ENCODE peak calls at places on chromosomes 12 and 14, in four cellular contexts. One of them, this sample, is unnamed. For H3K4me1, the result is how much of the 10 kb centered on the place peaks cover.

GRCh38 chr12:80195143-80195726 is 95.9 kb downstream of the OTOGL start:
- DNase-seq in CD4-positive, alpha-beta memory T cell: no peak
- DNase-seq in kidney: no peak
- DNase-seq in cardiac muscle cell: peak
- DNase-seq in this sample: no peak

GRCh38 chr14:85414142-85414541 is 115.8 kb upstream of the FLRT2 start:
- DNase-seq in CD4-positive, alpha-beta memory T cell: no peak
- DNase-seq in kidney: no peak
- DNase-seq in cardiac muscle cell: peak
- DNase-seq in this sample: no peak

GRCh38 chr12:69298947-69299346 is 49.2 kb upstream of the LYZ start:
- DNase-seq in CD4-positive, alpha-beta memory T cell: no peak
- DNase-seq in kidney: no peak
- DNase-seq in cardiac muscle cell: no peak
- DNase-seq in this sample: no peak

GRCh38 chr14:56797569-56798446 is 12.5 kb downstream of the OTX2 start:
- DNase-seq in CD4-positive, alpha-beta memory T cell: no peak
- DNase-seq in kidney: peak
- DNase-seq in cardiac muscle cell: no peak
- DNase-seq in this sample: no peak

GRCh38 chr12:116141110-116141832 is 136.2 kb downstream of the MED13L start:
- DNase-seq in CD4-positive, alpha-beta memory T cell: no peak
- DNase-seq in kidney: no peak
- DNase-seq in cardiac muscle cell: peak
- DNase-seq in this sample: no peak

GRCh38 chr14:36224176-36224575 is 47.7 kb upstream of the PTCSC3 start:
- DNase-seq in CD4-positive, alpha-beta memory T cell: no peak
- DNase-seq in kidney: no peak
- DNase-seq in cardiac muscle cell: no peak
- DNase-seq in this sample: no peak

GRCh38 chr14:103127861-103128598 is 4.8 kb downstream of the TNFAIP2 start:
- DNase-seq in CD4-positive, alpha-beta memory T cell: no peak
- DNase-seq in kidney: no peak
- DNase-seq in cardiac muscle cell: no peak
- DNase-seq in this sample: no peak

GRCh38 chr14:70073924-70074566 is 114.7 kb downstream of the SLC8A3 start:
- DNase-seq in CD4-positive, alpha-beta memory T cell: peak
- DNase-seq in kidney: no peak
- DNase-seq in cardiac muscle cell: peak
- DNase-seq in this sample: peak

GRCh38 chr12:115860619-115861018 is 416.9 kb downstream of the MED13L start:
- DNase-seq in CD4-positive, alpha-beta memory T cell: no peak
- DNase-seq in kidney: no peak
- DNase-seq in cardiac muscle cell: no peak
- DNase-seq in this sample: no peak

GRCh38 chr12:96434107-96434506 is 33.9 kb upstream of the CDK17 start:
- DNase-seq in CD4-positive, alpha-beta memory T cell: peak
- DNase-seq in kidney: no peak
- DNase-seq in cardiac muscle cell: peak
- DNase-seq in this sample: no peak

GRCh38 chr14:56491299-56492285 is 88.0 kb upstream of the TMEM260 start:
- DNase-seq in CD4-positive, alpha-beta memory T cell: peak
- DNase-seq in kidney: no peak
- DNase-seq in cardiac muscle cell: peak
- DNase-seq in this sample: no peak

GRCh38 chr12:2231956-2232355 is 179.2 kb downstream of the CACNA1C start:
- DNase-seq in CD4-positive, alpha-beta memory T cell: no peak
- DNase-seq in kidney: no peak
- DNase-seq in cardiac muscle cell: no peak
- DNase-seq in this sample: no peak

GRCh38 chr12:104462931-104463339 is 6.2 kb downstream of the CHST11 start:
- DNase-seq in CD4-positive, alpha-beta memory T cell: peak
- DNase-seq in kidney: no peak
- DNase-seq in cardiac muscle cell: no peak
- DNase-seq in this sample: no peak
- H3K4me1 ChIP-seq in CD4-positive, alpha-beta memory T cell: half or more
- H3K4me1 ChIP-seq in kidney: under half
- H3K4me1 ChIP-seq in cardiac muscle cell: under half
- H3K4me1 ChIP-seq in this sample: half or more

GRCh38 chr12:53378705-53379388 is 1.1 kb upstream of the SP1 start:
- DNase-seq in CD4-positive, alpha-beta memory T cell: no peak
- DNase-seq in kidney: peak
- DNase-seq in cardiac muscle cell: no peak
- DNase-seq in this sample: no peak
- H3K4me3 ChIP-seq in CD4-positive, alpha-beta memory T cell: peak
- H3K4me3 ChIP-seq in kidney: peak
- H3K4me3 ChIP-seq in cardiac muscle cell: peak
- H3K4me3 ChIP-seq in this sample: peak

GRCh38 chr12:124622764-124623163 is 55.4 kb upstream of the NCOR2 start:
- DNase-seq in CD4-positive, alpha-beta memory T cell: no peak
- DNase-seq in kidney: no peak
- DNase-seq in cardiac muscle cell: no peak
- DNase-seq in this sample: no peak
- H3K4me1 ChIP-seq in CD4-positive, alpha-beta memory T cell: under half
- H3K4me1 ChIP-seq in kidney: under half
- H3K4me1 ChIP-seq in cardiac muscle cell: under half
- H3K4me1 ChIP-seq in this sample: half or more

GRCh38 chr12:14418526-14418925 is 53.0 kb downstream of the ATF7IP start:
- DNase-seq in CD4-positive, alpha-beta memory T cell: peak
- DNase-seq in kidney: no peak
- DNase-seq in cardiac muscle cell: peak
- DNase-seq in this sample: no peak
- H3K4me3 ChIP-seq in CD4-positive, alpha-beta memory T cell: no peak
- H3K4me3 ChIP-seq in kidney: no peak
- H3K4me3 ChIP-seq in cardiac muscle cell: peak
- H3K4me3 ChIP-seq in this sample: no peak

DNA sequence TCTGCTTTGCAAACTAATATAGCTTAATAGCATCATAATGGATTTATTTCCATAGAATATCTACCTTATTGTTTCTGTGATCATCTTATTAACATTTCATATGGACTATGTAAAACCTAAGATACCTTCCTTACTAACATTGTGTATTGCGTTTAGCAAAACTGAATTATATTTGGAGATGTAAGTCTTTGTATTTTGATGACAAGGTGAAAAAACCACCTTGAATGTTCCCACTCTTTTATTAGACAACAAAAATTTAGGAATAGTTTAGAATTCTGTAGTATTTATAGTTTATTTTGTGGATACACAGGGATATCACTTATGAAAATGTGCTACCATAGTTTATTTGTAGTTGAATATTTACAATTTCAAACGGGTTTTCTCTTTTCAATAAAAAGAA is 32.0 kb downstream of the RASSF8 start:
- DNase-seq in CD4-positive, alpha-beta memory T cell: no peak
- DNase-seq in kidney: no peak
- DNase-seq in cardiac muscle cell: no peak
- DNase-seq in this sample: no peak
- H3K4me1 ChIP-seq in CD4-positive, alpha-beta memory T cell: under half
- H3K4me1 ChIP-seq in kidney: under half
- H3K4me1 ChIP-seq in cardiac muscle cell: under half
- H3K4me1 ChIP-seq in this sample: under half

GRCh38 chr12:4505381-4505986 is 33.2 kb upstream of the RAD51AP1 start:
- DNase-seq in CD4-positive, alpha-beta memory T cell: no peak
- DNase-seq in kidney: no peak
- DNase-seq in cardiac muscle cell: peak
- DNase-seq in this sample: no peak

GRCh38 chr12:4506870-4507269 is 31.8 kb upstream of the RAD51AP1 start:
- DNase-seq in CD4-positive, alpha-beta memory T cell: peak
- DNase-seq in kidney: no peak
- DNase-seq in cardiac muscle cell: peak
- DNase-seq in this sample: no peak

DNA sequence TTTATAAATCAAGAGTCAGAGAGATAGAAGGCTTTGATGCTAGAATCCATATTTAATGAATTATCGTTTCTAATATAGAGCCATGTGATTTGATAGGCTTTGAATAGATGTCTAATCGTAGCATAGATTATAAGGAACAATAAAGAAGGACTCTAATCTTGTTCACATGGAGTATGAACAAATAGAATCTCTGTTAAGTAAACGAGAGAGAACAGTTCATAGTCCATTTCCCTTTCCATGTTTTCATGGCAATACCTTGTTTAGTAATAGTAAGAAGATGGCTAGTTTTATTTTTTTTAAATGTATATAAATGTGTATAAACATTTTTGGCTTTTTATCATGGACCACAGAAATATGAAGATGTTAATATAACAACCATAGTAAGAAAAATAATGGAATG is 32.3 kb upstream of the RAD51AP1 start:
- DNase-seq in CD4-positive, alpha-beta memory T cell: no peak
- DNase-seq in kidney: no peak
- DNase-seq in cardiac muscle cell: no peak
- DNase-seq in this sample: no peak
- H3K4me3 ChIP-seq in CD4-positive, alpha-beta memory T cell: no peak
- H3K4me3 ChIP-seq in kidney: no peak
- H3K4me3 ChIP-seq in cardiac muscle cell: no peak
- H3K4me3 ChIP-seq in this sample: no peak

GRCh38 chr14:20560961-20561360 is at the start of gene RNASE9:
- DNase-seq in CD4-positive, alpha-beta memory T cell: no peak
- DNase-seq in kidney: no peak
- DNase-seq in cardiac muscle cell: no peak
- DNase-seq in this sample: no peak
- H3K4me1 ChIP-seq in CD4-positive, alpha-beta memory T cell: under half
- H3K4me1 ChIP-seq in kidney: under half
- H3K4me1 ChIP-seq in cardiac muscle cell: under half
- H3K4me1 ChIP-seq in this sample: under half

GRCh38 chr12:124686885-124687694 is 119.7 kb upstream of the NCOR2 start:
- DNase-seq in CD4-positive, alpha-beta memory T cell: no peak
- DNase-seq in kidney: peak
- DNase-seq in cardiac muscle cell: no peak
- DNase-seq in this sample: no peak

GRCh38 chr12:124688356-124688992 is 121.1 kb upstream of the NCOR2 start:
- DNase-seq in CD4-positive, alpha-beta memory T cell: no peak
- DNase-seq in kidney: peak
- DNase-seq in cardiac muscle cell: peak
- DNase-seq in this sample: no peak

GRCh38 chr12:124691429-124691828 is 124.0 kb upstream of the NCOR2 start:
- DNase-seq in CD4-positive, alpha-beta memory T cell: no peak
- DNase-seq in kidney: no peak
- DNase-seq in cardiac muscle cell: no peak
- DNase-seq in this sample: no peak

GRCh38 chr12:124687695-124688301 is 120.4 kb upstream of the NCOR2 start:
- DNase-seq in CD4-positive, alpha-beta memory T cell: no peak
- DNase-seq in kidney: peak
- DNase-seq in cardiac muscle cell: peak
- DNase-seq in this sample: no peak

GRCh38 chr12:124689585-124689984 is 122.2 kb upstream of the NCOR2 start:
- DNase-seq in CD4-positive, alpha-beta memory T cell: no peak
- DNase-seq in kidney: peak
- DNase-seq in cardiac muscle cell: no peak
- DNase-seq in this sample: no peak
- H3K4me3 ChIP-seq in CD4-positive, alpha-beta memory T cell: no peak
- H3K4me3 ChIP-seq in kidney: no peak
- H3K4me3 ChIP-seq in cardiac muscle cell: no peak
- H3K4me3 ChIP-seq in this sample: no peak

GRCh38 chr12:52246720-52247621 is 13.9 kb downstream of the KRT7 start:
- DNase-seq in CD4-positive, alpha-beta memory T cell: no peak
- DNase-seq in kidney: no peak
- DNase-seq in cardiac muscle cell: no peak
- DNase-seq in this sample: no peak
- H3K4me1 ChIP-seq in CD4-positive, alpha-beta memory T cell: under half
- H3K4me1 ChIP-seq in kidney: under half
- H3K4me1 ChIP-seq in cardiac muscle cell: under half
- H3K4me1 ChIP-seq in this sample: under half

This sample was measured in left lung.